ENCODE peak calls at places on chromosomes 5 and 9, in four cellular contexts. C is A673, U is pancreas, Q is A549. P is an unnamed sample.

GRCh38 chr5:135800656-135801055 is 33.8 kb upstream of the SLC25A48 start:
- DNase-seq in C (no peak), U (no peak), Q (no peak), P (no peak)

GRCh38 chr9:85995612-85996011 is 54.7 kb downstream of the NAA35 start:
- DNase-seq in C (no peak), U (no peak), Q (no peak), P (no peak)

GRCh38 chr9:126497673-126498255 is 116.0 kb upstream of the LMX1B start:
- DNase-seq in C (no peak), U (no peak), Q (no peak), P (peak; percentile 72)

GRCh38 chr9:38067892-38068615 is 973 bp downstream of the SHB start:
- DNase-seq in C (no peak), U (peak; percentile 61), Q (no peak), P (peak; percentile 84)

GRCh38 chr5:54845567-54845941 is 139.8 kb downstream of the ESM1 start:
- DNase-seq in C (peak; percentile 91), U (no peak), Q (no peak), P (no peak)

GRCh38 chr5:109874108-109874507 is 184.4 kb downstream of the MAN2A1 start:
- DNase-seq in C (no peak), U (no peak), Q (no peak), P (no peak)

GRCh38 chr5:76473676-76474075 is 70.6 kb downstream of the IQGAP2 start:
- DNase-seq in C (peak; percentile 95), U (no peak), Q (no peak), P (no peak)

GRCh38 chr9:105993051-105993854 is 298.9 kb downstream of the TMEM38B start:
- DNase-seq in C (no peak), U (no peak), Q (no peak), P (no peak)

GRCh38 chr9:127168756-127169506 is 46.5 kb upstream of the ANGPTL2 start:
- DNase-seq in C (no peak), U (no peak), Q (no peak), P (no peak)

GRCh38 chr5:112492291-112492690 is 73.2 kb upstream of the EPB41L4A start:
- DNase-seq in C (peak; percentile 77), U (peak; percentile 50), Q (peak; percentile 66), P (peak; percentile 43)

GRCh38 chr9:136244116-136244775 is 1.4 kb downstream of the QSOX2 start:
- DNase-seq in C (no peak), U (no peak), Q (no peak), P (no peak)

GRCh38 chr9:108634669-108635462 is 220.9 kb downstream of the ACTL7B start:
- DNase-seq in C (no peak), U (no peak), Q (peak; percentile 10), P (no peak)

GRCh38 chr5:116750626-116751188 is 176.1 kb upstream of the SEMA6A start:
- DNase-seq in C (no peak), U (no peak), Q (no peak), P (no peak)

GRCh38 chr9:101737705-101738565 is 512 bp downstream of the GRIN3A start:
- DNase-seq in C (peak; percentile 7), U (peak; percentile 13), Q (peak; percentile 9), P (peak; percentile 71)

GRCh38 chr9:4417578-4418325 is 72.5 kb upstream of the SLC1A1 start:
- DNase-seq in C (no peak), U (no peak), Q (no peak), P (no peak)

GRCh38 chr9:75265525-75265972 is 177.2 kb downstream of the OSTF1 start:
- DNase-seq in C (peak; percentile 67), U (no peak), Q (peak; percentile 36), P (no peak)

GRCh38 chr5:77957931-77958476 is 181.9 kb upstream of the TBCA start:
- DNase-seq in C (peak; percentile 95), U (no peak), Q (no peak), P (no peak)

GRCh38 chr9:137614631-137615386 is 4.0 kb upstream of the EHMT1 start:
- DNase-seq in C (no peak), U (no peak), Q (no peak), P (peak; percentile 77)

GRCh38 chr5:116553366-116553765 is 21.3 kb downstream of the SEMA6A start:
- DNase-seq in C (no peak), U (no peak), Q (no peak), P (no peak)

GRCh38 chr9:127386249-127386648 is 10.7 kb upstream of the SLC2A8 start:
- DNase-seq in C (no peak), U (no peak), Q (no peak), P (no peak)

GRCh38 chr5:125227333-125228075 is 481.1 kb upstream of the ZNF608 start:
- DNase-seq in C (peak; percentile 19), U (no peak), Q (peak; percentile 29), P (no peak)

GRCh38 chr5:172870261-172870806 is 36.3 kb downstream of the ERGIC1 start:
- DNase-seq in C (no peak), U (no peak), Q (peak; percentile 82), P (peak; percentile 77)

GRCh38 chr5:73303139-73304079 is 130.4 kb downstream of the TMEM174 start:
- DNase-seq in C (no peak), U (peak; percentile 40), Q (peak; percentile 54), P (peak; percentile 75)

GRCh38 chr5:157596449-157596848 is 20.9 kb upstream of the ADAM19 start:
- DNase-seq in C (no peak), U (no peak), Q (no peak), P (no peak)

GRCh38 chr5:147393866-147394265 is 116.0 kb downstream of the DPYSL3 start:
- DNase-seq in C (no peak), U (no peak), Q (no peak), P (no peak)

GRCh38 chr5:174094857-174095606 is 49.5 kb downstream of the NSG2 start:
- DNase-seq in C (no peak), U (no peak), Q (no peak), P (no peak)

GRCh38 chr5:174110290-174110689 is 64.8 kb downstream of the NSG2 start:
- DNase-seq in C (no peak), U (no peak), Q (no peak), P (no peak)

GRCh38 chr9:89383721-89384300 is 65.5 kb downstream of the SECISBP2 start:
- DNase-seq in C (no peak), U (no peak), Q (no peak), P (no peak)

GRCh38 chr5:125257057-125257970 is 510.9 kb upstream of the ZNF608 start:
- DNase-seq in C (peak; percentile 36), U (no peak), Q (no peak), P (no peak)

GRCh38 chr5:116953251-116953934 is 378.8 kb upstream of the SEMA6A start:
- DNase-seq in C (no peak), U (no peak), Q (no peak), P (no peak)

GRCh38 chr5:131987251-131987650 is 24.2 kb downstream of the ACSL6 start:
- DNase-seq in C (no peak), U (no peak), Q (no peak), P (no peak)

GRCh38 chr5:35856186-35857003 is at the start of gene IL7R:
- DNase-seq in C (no peak), U (no peak), Q (no peak), P (no peak)

GRCh38 chr9:14300588-14300987 is 13.4 kb downstream of the NFIB start:
- DNase-seq in C (no peak), U (no peak), Q (no peak), P (no peak)

GRCh38 chr9:3751125-3751758 is 225.4 kb upstream of the RFX3 start:
- DNase-seq in C (no peak), U (no peak), Q (peak; percentile 47), P (no peak)

GRCh38 chr5:53002491-53002890 is 13.3 kb downstream of the ITGA2 start:
- DNase-seq in C (peak; percentile 15), U (no peak), Q (no peak), P (no peak)

GRCh38 chr5:134103998-134104612 is 10.4 kb upstream of the TCF7 start:
- DNase-seq in C (no peak), U (no peak), Q (no peak), P (no peak)
- H3K4me3 ChIP-seq in C (no peak overlapping the region), U (no peak overlapping the region), Q (no peak overlapping the region), P (no peak overlapping the region)

DNA sequence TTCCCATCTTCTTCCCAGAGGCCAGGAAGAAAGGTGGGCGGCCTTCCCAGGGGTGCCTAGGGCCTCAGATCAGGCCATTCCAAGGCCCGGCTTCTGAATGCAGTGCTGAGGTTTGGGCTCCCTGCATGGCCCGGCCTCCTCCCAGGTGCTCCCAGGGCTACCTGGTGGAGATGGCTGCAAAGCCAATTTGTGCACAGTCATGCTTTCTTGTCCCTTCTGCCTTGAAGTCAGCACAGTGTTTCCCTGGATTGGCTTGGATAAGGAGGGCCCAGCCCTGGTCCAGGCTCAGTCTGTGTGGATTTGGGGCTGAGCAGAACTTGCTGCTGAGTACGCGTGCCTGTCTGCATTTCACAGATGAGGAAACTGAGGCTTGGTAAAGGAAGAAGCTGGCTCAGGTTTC is 72.5 kb downstream of the RXRA start:
- DNase-seq in C (no peak), U (no peak), Q (no peak), P (no peak)
- H3K4me1 ChIP-seq in C (peaks cover 24% of the 10 kb centered on the region), U (no peaks in the 10 kb centered on the region), Q (peaks cover 11% of the 10 kb centered on the region), P (peaks cover 97% of the 10 kb centered on the region)

DNA sequence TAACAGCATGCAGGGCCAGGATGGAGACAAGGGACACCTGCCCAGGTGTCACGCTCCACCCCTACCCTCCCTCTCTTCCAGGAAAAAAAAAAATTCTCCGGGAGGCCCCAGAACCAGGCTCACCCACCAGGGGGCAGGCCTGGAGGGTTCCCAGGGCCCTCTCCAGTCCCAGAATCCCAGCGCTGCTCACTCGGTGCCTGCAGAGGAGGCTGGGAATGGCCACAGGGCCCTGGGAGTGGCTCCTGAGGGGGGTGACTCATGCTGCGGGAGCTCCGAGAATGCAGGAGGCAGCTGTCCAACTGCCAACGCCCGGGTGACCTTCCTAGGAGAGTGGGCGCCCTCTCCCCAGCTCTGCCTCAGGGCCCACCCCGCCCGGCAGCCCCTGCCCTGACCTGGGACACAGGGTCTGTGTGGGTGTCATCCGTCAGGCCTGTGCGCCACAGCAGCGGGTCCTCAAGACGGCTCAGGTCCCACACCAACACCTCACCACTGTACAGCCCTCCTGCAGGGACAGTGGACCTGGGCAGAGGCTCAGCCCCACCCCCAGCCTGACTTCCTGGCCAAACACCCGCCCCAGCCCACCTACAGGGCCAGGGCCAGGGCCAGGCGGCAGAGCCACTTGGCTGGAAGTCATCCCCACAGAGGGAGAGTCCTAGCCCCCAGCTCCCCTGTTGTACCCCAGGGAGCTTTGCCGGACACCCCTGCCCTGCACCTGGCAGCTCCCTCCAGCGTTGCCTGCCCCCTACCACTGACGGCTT is 21.2 kb downstream of the DYNC2I2 start:
- DNase-seq in C (peak; percentile 88), U (peak; percentile 96), Q (peak; percentile 98), P (peak; percentile 94)
- H3K4me3 ChIP-seq in C (no peak overlapping the region), U (no peak overlapping the region), Q (peak overlapping the region; percentile 31), P (no peak overlapping the region)

DNA sequence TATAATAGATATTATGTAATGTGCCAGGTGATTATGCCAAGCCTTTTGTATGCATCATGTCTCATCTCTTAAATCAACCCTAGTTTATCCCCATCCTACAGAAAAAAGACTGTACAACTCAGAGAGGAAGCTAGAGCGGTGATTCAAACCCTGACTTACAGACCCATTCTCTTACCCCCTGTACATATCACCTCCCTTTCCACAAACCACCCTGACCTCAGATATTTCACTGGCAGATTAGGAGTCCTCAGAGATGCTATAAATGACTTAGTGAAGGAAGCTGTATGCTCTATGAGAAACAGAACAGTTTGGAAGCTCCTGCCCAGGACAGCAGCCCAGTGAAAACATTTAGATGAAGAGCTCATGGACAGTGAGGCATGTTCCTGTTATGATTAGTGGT is 79.0 kb upstream of the RARS1 start:
- DNase-seq in C (no peak), U (no peak), Q (no peak), P (no peak)
- H3K4me1 ChIP-seq in C (no peaks in the 10 kb centered on the region), U (no peaks in the 10 kb centered on the region), Q (peaks cover 22% of the 10 kb centered on the region), P (no peaks in the 10 kb centered on the region)

P was measured in left lung.